ENCODE peak calls at places on chromosomes 11 and 22, in five cellular contexts. One of them, this sample, is unnamed.

GRCh38 chr22:25484916-25485315 is 79.6 kb upstream of the GRK3 start:
- DNase-seq in suprapubic skin: no peak
- DNase-seq in stomach: no peak
- DNase-seq in ovary: no peak
- DNase-seq in SK-N-SH: no peak
- DNase-seq in this sample: no peak

GRCh38 chr22:30859714-30860095 is 108.9 kb downstream of the MORC2 start:
- DNase-seq in suprapubic skin: peak
- DNase-seq in stomach: no peak
- DNase-seq in ovary: no peak
- DNase-seq in SK-N-SH: no peak
- DNase-seq in this sample: no peak

GRCh38 chr11:62652156-62653006 is 721 bp downstream of the INTS5 start:
- DNase-seq in suprapubic skin: no peak
- DNase-seq in stomach: no peak
- DNase-seq in ovary: no peak
- DNase-seq in SK-N-SH: no peak
- DNase-seq in this sample: no peak

GRCh38 chr22:42269407-42270177 is 861 bp downstream of the TCF20 start:
- DNase-seq in suprapubic skin: no peak
- DNase-seq in stomach: peak
- DNase-seq in ovary: peak
- DNase-seq in SK-N-SH: peak
- DNase-seq in this sample: no peak

GRCh38 chr11:17867346-17867745 is 132.8 kb downstream of the KCNC1 start:
- DNase-seq in suprapubic skin: no peak
- DNase-seq in stomach: no peak
- DNase-seq in ovary: no peak
- DNase-seq in SK-N-SH: no peak
- DNase-seq in this sample: no peak

GRCh38 chr11:80598905-80599304 is 1158.1 kb upstream of the TENM4 start:
- DNase-seq in suprapubic skin: no peak
- DNase-seq in stomach: no peak
- DNase-seq in ovary: no peak
- DNase-seq in SK-N-SH: no peak
- DNase-seq in this sample: no peak

GRCh38 chr22:36239150-36239400 is 252 bp downstream of the APOL2 start:
- DNase-seq in suprapubic skin: no peak
- DNase-seq in stomach: no peak
- DNase-seq in ovary: no peak
- DNase-seq in SK-N-SH: peak
- DNase-seq in this sample: no peak

GRCh38 chr11:69309800-69310280 is 15.9 kb downstream of the MYEOV start:
- DNase-seq in suprapubic skin: no peak
- DNase-seq in stomach: no peak
- DNase-seq in ovary: no peak
- DNase-seq in SK-N-SH: peak
- DNase-seq in this sample: no peak

GRCh38 chr11:85643255-85643654 is 4.5 kb upstream of the TMEM126A start:
- DNase-seq in suprapubic skin: no peak
- DNase-seq in stomach: peak
- DNase-seq in ovary: no peak
- DNase-seq in SK-N-SH: no peak
- DNase-seq in this sample: no peak

GRCh38 chr11:68213555-68214172 is 568 bp upstream of the KMT5B start:
- DNase-seq in suprapubic skin: peak
- DNase-seq in stomach: peak
- DNase-seq in ovary: peak
- DNase-seq in SK-N-SH: peak
- DNase-seq in this sample: peak

GRCh38 chr11:62536301-62536957 is 10.2 kb downstream of the AHNAK start:
- DNase-seq in suprapubic skin: no peak
- DNase-seq in stomach: no peak
- DNase-seq in ovary: no peak
- DNase-seq in SK-N-SH: no peak
- DNase-seq in this sample: no peak

GRCh38 chr11:11171285-11171684 is 181.8 kb downstream of the CSNK2A3 start:
- DNase-seq in suprapubic skin: no peak
- DNase-seq in stomach: no peak
- DNase-seq in ovary: no peak
- DNase-seq in SK-N-SH: no peak
- DNase-seq in this sample: no peak

GRCh38 chr22:31752096-31752847 is 1.5 kb upstream of the DEPDC5 start:
- DNase-seq in suprapubic skin: no peak
- DNase-seq in stomach: no peak
- DNase-seq in ovary: no peak
- DNase-seq in SK-N-SH: no peak
- DNase-seq in this sample: no peak

GRCh38 chr11:61545341-61545740 is 35.5 kb downstream of the SYT7 start:
- DNase-seq in suprapubic skin: no peak
- DNase-seq in stomach: no peak
- DNase-seq in ovary: no peak
- DNase-seq in SK-N-SH: peak
- DNase-seq in this sample: no peak

GRCh38 chr22:25495286-25495685 is 69.2 kb upstream of the GRK3 start:
- DNase-seq in suprapubic skin: no peak
- DNase-seq in stomach: no peak
- DNase-seq in ovary: no peak
- DNase-seq in SK-N-SH: no peak
- DNase-seq in this sample: no peak

GRCh38 chr11:46278387-46279173 is 1.1 kb downstream of the CREB3L1 start:
- DNase-seq in suprapubic skin: no peak
- DNase-seq in stomach: peak
- DNase-seq in ovary: peak
- DNase-seq in SK-N-SH: peak
- DNase-seq in this sample: no peak

GRCh38 chr22:24824250-24824649 is 18.2 kb downstream of the SGSM1 start:
- DNase-seq in suprapubic skin: no peak
- DNase-seq in stomach: no peak
- DNase-seq in ovary: no peak
- DNase-seq in SK-N-SH: no peak
- DNase-seq in this sample: no peak

GRCh38 chr11:121961228-121961860 is 154.7 kb downstream of the BLID start:
- DNase-seq in suprapubic skin: no peak
- DNase-seq in stomach: no peak
- DNase-seq in ovary: peak
- DNase-seq in SK-N-SH: no peak
- DNase-seq in this sample: no peak

GRCh38 chr11:121968638-121969037 is 147.4 kb downstream of the BLID start:
- DNase-seq in suprapubic skin: no peak
- DNase-seq in stomach: no peak
- DNase-seq in ovary: no peak
- DNase-seq in SK-N-SH: no peak
- DNase-seq in this sample: no peak

GRCh38 chr11:121967131-121967689 is 148.8 kb downstream of the BLID start:
- DNase-seq in suprapubic skin: no peak
- DNase-seq in stomach: no peak
- DNase-seq in ovary: no peak
- DNase-seq in SK-N-SH: no peak
- DNase-seq in this sample: no peak

GRCh38 chr11:121965330-121965729 is 150.7 kb downstream of the BLID start:
- DNase-seq in suprapubic skin: no peak
- DNase-seq in stomach: no peak
- DNase-seq in ovary: peak
- DNase-seq in SK-N-SH: no peak
- DNase-seq in this sample: no peak

DNA sequence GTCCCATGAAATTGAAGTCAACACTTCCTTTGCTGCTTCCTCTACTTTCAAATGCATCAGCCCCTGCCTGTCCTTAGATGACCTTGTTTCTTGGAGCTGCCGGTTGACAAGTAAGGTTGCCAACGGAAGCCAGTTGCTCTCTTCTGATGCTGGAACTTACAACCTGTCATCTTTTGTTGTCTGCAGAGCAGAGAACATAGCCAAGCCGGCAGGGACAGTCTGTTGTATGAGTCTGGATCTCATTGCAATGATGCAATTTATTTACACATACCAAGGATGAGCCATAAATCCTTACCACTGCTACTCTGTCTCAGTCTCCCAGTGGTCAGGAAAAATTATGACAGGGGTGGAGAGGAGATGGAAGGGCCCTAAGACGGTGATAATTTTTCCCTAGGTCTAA is 151.4 kb downstream of the BLID start:
- DNase-seq in suprapubic skin: no peak
- DNase-seq in stomach: no peak
- DNase-seq in ovary: no peak
- DNase-seq in SK-N-SH: no peak
- DNase-seq in this sample: no peak
- TF ChIP-seq CTCF in suprapubic skin: no peak
- TF ChIP-seq CTCF in stomach: no peak
- TF ChIP-seq CTCF in ovary: no peak
- TF ChIP-seq CTCF in SK-N-SH: peak
- TF ChIP-seq CTCF in this sample: no peak

DNA sequence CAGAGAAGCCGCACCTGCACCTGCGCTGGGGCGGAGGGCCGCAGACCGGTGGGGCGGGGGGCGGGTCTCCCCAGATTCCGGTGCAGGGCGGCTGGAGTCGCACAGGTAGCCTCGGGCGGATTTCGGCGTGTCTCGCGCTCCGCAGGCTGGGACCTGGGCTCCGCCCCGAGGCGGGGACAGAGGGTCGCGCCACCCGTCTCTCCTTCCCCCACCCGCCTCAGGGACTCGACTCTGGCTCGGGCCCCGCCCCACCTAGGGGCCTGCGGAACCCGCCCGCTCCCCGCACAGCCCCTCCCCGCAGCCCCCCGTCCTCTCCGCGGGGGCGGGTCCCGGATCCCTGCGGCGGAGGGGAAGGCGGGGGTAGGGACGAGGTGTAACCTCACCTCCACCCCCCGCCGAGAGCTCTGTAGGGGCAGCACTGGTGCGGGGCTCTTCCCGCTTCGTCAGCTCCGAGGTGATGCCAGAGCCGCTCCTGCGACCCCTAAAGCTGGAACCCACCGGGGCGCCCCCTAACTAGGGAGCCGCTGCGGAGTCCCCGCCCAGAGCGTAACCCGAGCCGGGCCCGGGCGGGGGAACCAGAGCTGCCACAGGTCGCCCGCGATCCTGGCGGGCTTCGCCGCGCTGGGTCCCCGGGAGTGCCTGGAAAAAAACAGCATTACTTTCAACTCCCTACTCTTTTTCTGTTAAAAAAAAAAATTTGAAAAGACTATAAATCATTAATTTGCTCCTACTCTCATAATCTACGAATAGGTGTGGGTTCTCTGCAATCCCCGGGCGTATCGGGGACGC is at the start of gene SLC29A2:
- DNase-seq in suprapubic skin: no peak
- DNase-seq in stomach: peak
- DNase-seq in ovary: no peak
- DNase-seq in SK-N-SH: peak
- DNase-seq in this sample: no peak
- TF ChIP-seq EP300 in suprapubic skin: no peak
- TF ChIP-seq EP300 in stomach: no peak
- TF ChIP-seq EP300 in ovary: no peak
- TF ChIP-seq EP300 in SK-N-SH: no peak
- TF ChIP-seq EP300 in this sample: no peak

DNA sequence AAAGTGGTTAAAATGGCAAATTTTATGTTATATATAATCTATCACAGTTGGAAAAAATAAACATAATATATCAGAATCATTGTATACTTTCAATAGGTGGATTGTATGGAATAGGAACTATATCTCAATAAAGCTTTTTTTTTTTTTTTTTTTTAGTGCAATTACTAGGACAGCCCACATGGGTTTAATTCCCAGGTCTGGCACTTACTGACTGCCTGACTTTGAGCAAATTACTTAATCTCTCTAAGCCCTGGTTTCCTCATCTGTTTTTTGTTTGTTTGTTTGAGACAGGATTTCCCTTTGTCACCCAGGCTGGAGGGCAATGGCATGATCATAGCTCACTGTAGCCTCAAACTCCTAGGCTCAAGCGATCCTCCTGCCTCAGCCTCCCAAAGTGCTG is 26.1 kb upstream of the BAIAP2L2 start:
- DNase-seq in suprapubic skin: no peak
- DNase-seq in stomach: no peak
- DNase-seq in ovary: no peak
- DNase-seq in SK-N-SH: no peak
- DNase-seq in this sample: no peak
- H3K4me3 ChIP-seq in suprapubic skin: no peak
- H3K4me3 ChIP-seq in stomach: no peak
- H3K4me3 ChIP-seq in ovary: no peak
- H3K4me3 ChIP-seq in SK-N-SH: no peak
- H3K4me3 ChIP-seq in this sample: no peak

DNA sequence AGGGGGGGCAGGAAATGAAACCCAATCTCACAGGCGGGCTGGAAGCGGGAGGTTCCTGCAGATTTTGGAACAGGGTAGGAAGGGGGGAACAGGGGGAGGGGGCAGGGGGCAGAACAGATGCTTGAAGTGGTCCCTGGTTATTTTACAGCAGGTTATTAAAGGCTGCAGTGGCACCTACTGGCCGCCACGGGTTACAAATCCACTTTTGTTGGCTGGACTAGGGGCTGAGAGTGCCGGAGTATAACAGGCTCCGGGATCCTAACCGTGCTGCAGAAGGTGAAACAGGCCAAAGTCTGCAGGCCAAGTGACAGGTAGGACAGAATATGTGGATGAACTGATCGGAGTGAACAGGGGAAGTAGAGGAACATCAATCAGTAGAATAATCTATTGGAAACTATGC is 2.5 kb downstream of the ROBO3 start:
- DNase-seq in suprapubic skin: no peak
- DNase-seq in stomach: no peak
- DNase-seq in ovary: peak
- DNase-seq in SK-N-SH: peak
- DNase-seq in this sample: no peak
- TF ChIP-seq CTCF in suprapubic skin: no peak
- TF ChIP-seq CTCF in stomach: peak
- TF ChIP-seq CTCF in ovary: no peak
- TF ChIP-seq CTCF in SK-N-SH: peak
- TF ChIP-seq CTCF in this sample: no peak

GRCh38 chr22:45528046-45528445 is 25.4 kb downstream of the FBLN1 start:
- DNase-seq in suprapubic skin: no peak
- DNase-seq in stomach: no peak
- DNase-seq in ovary: no peak
- DNase-seq in SK-N-SH: no peak
- DNase-seq in this sample: no peak

GRCh38 chr22:45525480-45525879 is 22.8 kb downstream of the FBLN1 start:
- DNase-seq in suprapubic skin: no peak
- DNase-seq in stomach: no peak
- DNase-seq in ovary: no peak
- DNase-seq in SK-N-SH: no peak
- DNase-seq in this sample: no peak

GRCh38 chr22:45526263-45526662 is 23.6 kb downstream of the FBLN1 start:
- DNase-seq in suprapubic skin: no peak
- DNase-seq in stomach: no peak
- DNase-seq in ovary: no peak
- DNase-seq in SK-N-SH: no peak
- DNase-seq in this sample: no peak

GRCh38 chr22:45527456-45527855 is 24.8 kb downstream of the FBLN1 start:
- DNase-seq in suprapubic skin: no peak
- DNase-seq in stomach: no peak
- DNase-seq in ovary: no peak
- DNase-seq in SK-N-SH: no peak
- DNase-seq in this sample: no peak

GRCh38 chr22:45526768-45527360 is 24.2 kb downstream of the FBLN1 start:
- DNase-seq in suprapubic skin: no peak
- DNase-seq in stomach: no peak
- DNase-seq in ovary: no peak
- DNase-seq in SK-N-SH: no peak
- DNase-seq in this sample: no peak
- TF ChIP-seq EP300 in suprapubic skin: peak
- TF ChIP-seq EP300 in stomach: peak
- TF ChIP-seq EP300 in ovary: peak
- TF ChIP-seq EP300 in SK-N-SH: no peak
- TF ChIP-seq EP300 in this sample: no peak

This sample was measured in tibial nerve.